ENCODE peak calls at places on chromosomes 4 and X, in four cellular contexts. R is progenitor cell of endocrine pancreas, H is SK-N-SH, P is AG09309. N is an unnamed sample.

GRCh38 chrX:49915352-49916222 is 6.8 kb upstream of the CLCN5 start:
- DNase-seq in P (peak; percentile 28), R (no peak), H (peak; percentile 44), N (peak; percentile 33)

GRCh38 chrX:41313419-41313818 is 20.5 kb upstream of the DDX3X start:
- DNase-seq in P (peak; percentile 71), H (no peak), R (no peak), N (no peak)

GRCh38 chr4:37562592-37562991 is 123.6 kb downstream of the RELL1 start:
- DNase-seq in P (no peak), H (no peak), R (no peak), N (no peak)

GRCh38 chr4:59597536-59598232 is 1602.4 kb upstream of the ADGRL3 start:
- DNase-seq in R (no peak), P (no peak), H (no peak), N (peak; percentile 5)

GRCh38 chrX:133776072-133776471 is 209.3 kb downstream of the GPC3 start:
- DNase-seq in P (no peak), R (no peak), H (peak; percentile 31), N (peak; percentile 55)

GRCh38 chr4:111174331-111174730 is 551.5 kb upstream of the PITX2 start:
- DNase-seq in R (no peak), P (no peak), H (no peak), N (no peak)

GRCh38 chr4:7719354-7720174 is 220.1 kb downstream of the AFAP1 start:
- DNase-seq in R (peak; percentile 87), P (no peak), H (peak; percentile 96), N (peak; percentile 99)

GRCh38 chrX:31260351-31260750 is 188.5 kb upstream of the FTHL17 start:
- DNase-seq in H (no peak), P (no peak), R (no peak), N (no peak)

GRCh38 chrX:140141444-140142029 is 176.2 kb upstream of the CXorf66 start:
- DNase-seq in R (peak; percentile 46), H (peak; percentile 44), P (no peak), N (peak; percentile 72)

GRCh38 chr4:176539091-176539784 is 219.5 kb downstream of the SPCS3 start:
- DNase-seq in R (no peak), H (no peak), P (no peak), N (no peak)

GRCh38 chr4:158410272-158410671 is 111.4 kb upstream of the RXFP1 start:
- DNase-seq in P (peak; percentile 13), H (no peak), R (no peak), N (no peak)

GRCh38 chr4:21032246-21032645 is 332.0 kb downstream of the PACRGL start:
- DNase-seq in R (no peak), H (no peak), P (no peak), N (no peak)

GRCh38 chr4:156111706-156112105 is 158.0 kb upstream of the CTSO start:
- DNase-seq in P (no peak), H (no peak), R (no peak), N (no peak)

GRCh38 chr4:13766722-13767495 is 139.4 kb upstream of the BOD1L1 start:
- DNase-seq in P (no peak), H (no peak), R (no peak), N (no peak)

GRCh38 chrX:915427-916234 is 285.0 kb downstream of the SHOX start:
- DNase-seq in R (no peak), H (no peak), P (no peak), N (no peak)

GRCh38 chr4:109365944-109366343 is 63.5 kb upstream of the COL25A1 start:
- DNase-seq in P (no peak), H (no peak), R (no peak), N (no peak)

GRCh38 chr4:139018971-139019758 is 3.6 kb downstream of the NOCT start:
- DNase-seq in P (peak; percentile 39), R (no peak), H (peak; percentile 83), N (no peak)

GRCh38 chr4:113591982-113592381 is 169.6 kb downstream of the CAMK2D start:
- DNase-seq in P (no peak), R (no peak), H (no peak), N (no peak)

GRCh38 chrX:9724711-9725110 is 40.9 kb downstream of the GPR143 start:
- DNase-seq in R (no peak), P (no peak), H (no peak), N (no peak)

DNA sequence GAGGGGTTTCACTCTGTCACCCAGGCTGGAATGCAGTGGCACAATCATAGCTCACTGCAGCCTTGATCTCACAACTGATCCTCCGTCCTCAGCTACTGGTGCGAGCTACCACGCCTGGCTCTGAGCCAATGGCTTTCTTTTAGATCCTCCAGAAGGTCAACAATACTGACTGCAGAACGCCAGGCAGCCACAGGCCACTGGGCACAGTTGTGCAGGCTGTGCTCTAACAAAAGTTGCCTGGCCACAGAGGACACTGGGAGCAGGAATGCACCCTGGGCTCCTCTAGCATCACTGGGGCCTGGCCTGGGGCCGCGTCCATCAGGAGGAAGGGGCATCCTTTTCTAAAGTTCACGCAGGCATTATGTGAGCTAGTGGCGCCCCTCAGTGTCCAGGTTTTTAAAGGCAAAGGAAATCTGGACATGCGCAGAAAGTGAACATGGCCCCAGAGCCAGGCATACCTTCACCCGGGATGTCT is 14.9 kb upstream of the PORCN start:
- DNase-seq in P (no peak), R (no peak), H (no peak), N (peak; percentile 40)
- TF ChIP-seq CTCF in P (peak; percentile 35), R (peak; percentile 49), H (peak; percentile 50), N (peak; percentile 56)

DNA sequence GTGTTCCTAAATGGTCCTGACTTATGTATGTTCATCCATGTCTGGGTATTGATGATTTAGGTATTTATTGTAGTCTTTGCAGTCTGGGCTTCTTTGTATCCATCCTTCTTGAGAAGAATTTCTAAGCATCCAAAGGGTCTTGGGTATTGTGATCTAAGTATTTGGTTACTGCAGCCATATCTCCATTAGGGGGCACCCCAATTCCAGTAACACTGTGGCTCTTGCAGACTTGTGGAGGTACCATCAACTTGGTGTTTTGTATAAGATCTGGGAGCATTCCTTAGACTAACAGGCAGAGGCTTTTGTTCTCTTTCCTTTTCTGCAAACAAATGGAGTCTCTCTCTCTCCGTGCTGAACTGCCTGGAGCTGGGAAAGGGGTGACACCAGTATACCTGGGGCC is 113.7 kb upstream of the NEXMIF start:
- DNase-seq in P (peak; percentile 3), H (no peak), R (no peak), N (no peak)
- TF ChIP-seq CTCF in P (peak; percentile 53), H (peak; percentile 55), R (no peak), N (peak; percentile 17)

GRCh38 chr4:124515591-124515990 is 196.9 kb downstream of the ANKRD50 start:
- DNase-seq in P (no peak), H (no peak), R (no peak), N (no peak)
- TF ChIP-seq CTCF in P (no peak), H (no peak), R (no peak), N (no peak)

GRCh38 chr4:185774076-185774731 is 37.8 kb downstream of the SORBS2 start:
- DNase-seq in R (no peak), P (no peak), H (no peak), N (no peak)

GRCh38 chr4:185772391-185773093 is 39.5 kb downstream of the SORBS2 start:
- DNase-seq in R (no peak), H (no peak), P (no peak), N (no peak)

GRCh38 chr4:185771696-185772390 is 40.2 kb downstream of the SORBS2 start:
- DNase-seq in H (no peak), R (no peak), P (peak; percentile 40), N (no peak)

GRCh38 chr4:185774815-185775684 is 36.9 kb downstream of the SORBS2 start:
- DNase-seq in P (peak; percentile 78), H (no peak), R (no peak), N (no peak)

DNA sequence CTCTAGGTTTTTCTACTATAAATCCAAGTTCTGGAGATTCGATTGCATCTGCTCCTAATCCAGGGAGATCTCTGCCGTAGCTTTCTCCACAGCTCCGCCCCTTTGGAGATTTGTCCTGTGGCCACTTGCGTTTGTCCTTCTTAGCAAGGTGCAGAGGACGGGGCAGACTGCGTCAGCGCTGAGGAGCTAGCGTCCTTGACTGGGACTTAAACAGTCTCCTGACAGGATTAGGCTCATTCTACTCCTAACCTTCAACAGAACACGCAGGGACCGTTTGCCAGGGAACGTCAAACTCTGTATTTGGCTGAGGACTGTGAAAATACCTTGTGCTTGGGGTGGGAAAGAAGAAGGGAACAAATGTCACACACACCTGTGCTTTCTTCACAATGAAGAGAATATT is 38.6 kb downstream of the SORBS2 start:
- DNase-seq in P (no peak), R (no peak), H (no peak), N (no peak)
- TF ChIP-seq CTCF in P (no peak), R (no peak), H (no peak), N (no peak)

GRCh38 chr4:48127882-48128394 is 6.1 kb downstream of the TXK start:
- DNase-seq in P (peak; percentile 93), R (peak; percentile 29), H (peak; percentile 45), N (peak; percentile 51)
- TF ChIP-seq CTCF in P (peak; percentile 58), R (peak; percentile 68), H (peak; percentile 79), N (peak; percentile 60)

GRCh38 chrX:138845791-138846190 is 134.3 kb upstream of the FGF13 start:
- DNase-seq in H (no peak), R (no peak), P (no peak), N (peak; percentile 9)

GRCh38 chrX:138849521-138849920 is 138.0 kb upstream of the FGF13 start:
- DNase-seq in H (no peak), P (no peak), R (no peak), N (no peak)

DNA sequence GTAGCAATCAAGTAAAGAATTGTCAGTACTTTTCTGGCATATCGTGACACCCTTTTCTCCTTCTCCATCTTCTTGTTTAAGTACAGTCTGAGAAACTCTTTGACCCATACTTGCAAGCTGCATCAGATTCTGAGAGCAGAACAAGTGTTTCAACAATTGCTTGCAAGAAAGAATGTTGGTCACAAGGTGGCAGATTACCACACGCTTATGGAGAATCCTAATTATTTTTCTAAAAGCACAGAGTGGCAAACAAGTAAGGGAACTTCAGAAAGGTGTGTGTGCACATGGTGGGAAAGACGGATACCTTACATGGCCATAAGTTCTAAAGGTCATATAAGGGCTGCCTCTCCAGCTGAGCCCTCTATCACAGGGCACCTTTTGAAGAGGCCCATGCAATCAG is 136.4 kb upstream of the FGF13 start:
- DNase-seq in P (no peak), R (no peak), H (no peak), N (no peak)
- TF ChIP-seq CTCF in P (peak; percentile 30), R (peak; percentile 29), H (no peak), N (peak; percentile 57)

GRCh38 chr4:123361195-123361861 is 35.3 kb upstream of the SPRY1 start:
- DNase-seq in H (no peak), P (peak; percentile 60), R (no peak), N (no peak)
- TF ChIP-seq CTCF in H (no peak), P (no peak), R (no peak), N (no peak)

GRCh38 chr4:140626982-140627381 is 58.2 kb upstream of the UCP1 start:
- DNase-seq in P (no peak), H (peak; percentile 40), R (no peak), N (no peak)
- TF ChIP-seq CTCF in P (peak; percentile 21), H (peak; percentile 37), R (no peak), N (no peak)

DNA sequence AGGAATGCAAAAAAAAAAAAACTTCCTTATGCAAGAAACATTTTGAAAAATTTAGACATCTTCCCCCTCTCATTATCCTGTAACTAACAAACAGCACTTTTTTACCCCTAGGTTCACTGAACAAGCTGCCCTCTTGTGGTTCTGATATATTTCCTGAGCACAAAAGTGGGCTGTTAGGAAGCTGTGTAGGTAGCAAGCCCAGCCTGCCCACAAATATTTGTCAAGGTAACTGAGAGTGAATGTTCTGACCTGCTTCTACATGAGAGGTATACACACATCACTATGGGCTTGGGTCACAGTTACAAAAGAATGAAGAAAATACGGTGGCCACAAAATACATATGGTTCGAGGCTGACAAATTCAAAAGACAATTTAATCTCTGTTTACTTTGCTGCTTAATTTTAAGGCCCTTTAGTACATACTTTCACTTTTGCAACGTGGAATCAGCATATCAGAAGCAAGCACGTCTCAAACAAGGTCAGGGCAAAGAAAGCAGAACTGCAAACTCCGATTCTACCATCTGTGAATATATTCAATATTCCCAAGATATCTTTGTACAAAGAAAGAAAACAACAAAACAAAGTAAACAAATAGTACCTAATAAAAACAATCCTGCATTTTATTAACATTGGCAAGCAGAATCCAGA is 78.6 kb downstream of the RBM47 start:
- DNase-seq in P (no peak), H (no peak), R (no peak), N (no peak)
- TF ChIP-seq CTCF in P (peak; percentile 49), H (peak; percentile 57), R (peak; percentile 48), N (peak; percentile 53)

N was measured in neural crest cell.